ENCODE peak calls at places on chromosomes 3 and 15, in eight cellular contexts. K is A549; B is HCT116; J is CD8-positive, alpha-beta T cell; U is A673; D is neuronal stem cell; R is stomach; Q is neural progenitor cell. P is an unnamed sample. For H3K9me3, the result is how much of the 10 kb centered on the place peaks cover.

GRCh38 chr3:117790256-117790987 is 1080.8 kb downstream of the TUSC7 start:
- DNase-seq in K (no peak), B (no peak), J (no peak), U (no peak), D (peak), R (no peak), Q (peak), P (no peak)

GRCh38 chr3:22939349-22939748 is 263.8 kb upstream of the UBE2E2 start:
- DNase-seq in K (no peak), B (no peak), J (no peak), U (no peak), D (no peak), R (no peak), Q (no peak), P (no peak)

GRCh38 chr3:152915695-152916094 is 80.8 kb downstream of the P2RY1 start:
- DNase-seq in K (no peak), B (no peak), J (no peak), U (no peak), D (no peak), R (no peak), Q (no peak), P (no peak)

GRCh38 chr15:87155771-87156170 is 1076.1 kb downstream of the AGBL1 start:
- DNase-seq in K (no peak), B (no peak), J (no peak), U (no peak), D (no peak), R (no peak), Q (no peak), P (no peak)

GRCh38 chr15:74497584-74497983 is 36.6 kb upstream of the UBL7 start:
- DNase-seq in K (no peak), B (no peak), J (no peak), U (peak), D (no peak), R (no peak), Q (no peak), P (no peak)

GRCh38 chr3:28745436-28745835 is 396.8 kb upstream of the AZI2 start:
- DNase-seq in K (no peak), B (no peak), J (no peak), U (peak), D (no peak), R (no peak), Q (no peak), P (no peak)

GRCh38 chr3:115293321-115293720 is 146.2 kb upstream of the ZBTB20 start:
- DNase-seq in K (no peak), B (no peak), J (no peak), U (no peak), D (no peak), R (no peak), Q (no peak), P (no peak)

GRCh38 chr3:197309528-197310361 is 11.3 kb upstream of the DLG1 start:
- DNase-seq in K (no peak), B (peak), J (no peak), U (peak), D (no peak), R (no peak), Q (no peak), P (no peak)

GRCh38 chr15:39061952-39062464 is 497.4 kb upstream of the RASGRP1 start:
- DNase-seq in K (no peak), B (no peak), J (no peak), U (no peak), D (no peak), R (no peak), Q (no peak), P (no peak)

GRCh38 chr15:41483519-41483918 is 10.2 kb upstream of the ITPKA start:
- DNase-seq in K (no peak), B (no peak), J (no peak), U (no peak), D (no peak), R (no peak), Q (no peak), P (no peak)

GRCh38 chr3:15160662-15161061 is 45.4 kb upstream of the CAPN7 start:
- DNase-seq in K (no peak), B (no peak), J (no peak), U (no peak), D (no peak), R (no peak), Q (no peak), P (no peak)

GRCh38 chr3:190562866-190563525 is 49.1 kb downstream of the IL1RAP start:
- DNase-seq in K (no peak), B (peak), J (no peak), U (no peak), D (no peak), R (no peak), Q (no peak), P (no peak)

GRCh38 chr15:62124953-62125263 is 40.2 kb downstream of the C2CD4B start:
- DNase-seq in K (peak), B (no peak), J (no peak), U (no peak), D (no peak), R (no peak), Q (no peak), P (no peak)

GRCh38 chr3:464255-464654 is 267.7 kb downstream of the CHL1 start:
- DNase-seq in K (no peak), B (no peak), J (no peak), U (no peak), D (no peak), R (no peak), Q (no peak), P (no peak)

GRCh38 chr3:462851-463250 is 266.3 kb downstream of the CHL1 start:
- DNase-seq in K (no peak), B (no peak), J (no peak), U (no peak), D (no peak), R (no peak), Q (no peak), P (no peak)

GRCh38 chr3:459376-459710 is 262.8 kb downstream of the CHL1 start:
- DNase-seq in K (no peak), B (no peak), J (no peak), U (peak), D (no peak), R (no peak), Q (peak), P (no peak)

GRCh38 chr3:468172-468571 is 271.6 kb downstream of the CHL1 start:
- DNase-seq in K (peak), B (no peak), J (no peak), U (peak), D (no peak), R (no peak), Q (peak), P (no peak)

GRCh38 chr3:463793-464192 is 267.2 kb downstream of the CHL1 start:
- DNase-seq in K (no peak), B (no peak), J (no peak), U (no peak), D (no peak), R (no peak), Q (no peak), P (no peak)
- H3K9me3 ChIP-seq in K (under half), B (under half), J (under half), U (under half), D (under half), R (under half), Q (under half), P (under half)

GRCh38 chr3:179493260-179493659 is 42.0 kb upstream of the GNB4 start:
- DNase-seq in K (no peak), B (no peak), J (no peak), U (no peak), D (no peak), R (no peak), Q (no peak), P (no peak)
- H3K9me3 ChIP-seq in K (under half), B (under half), J (under half), U (under half), D (under half), R (under half), Q (under half), P (under half)

DNA sequence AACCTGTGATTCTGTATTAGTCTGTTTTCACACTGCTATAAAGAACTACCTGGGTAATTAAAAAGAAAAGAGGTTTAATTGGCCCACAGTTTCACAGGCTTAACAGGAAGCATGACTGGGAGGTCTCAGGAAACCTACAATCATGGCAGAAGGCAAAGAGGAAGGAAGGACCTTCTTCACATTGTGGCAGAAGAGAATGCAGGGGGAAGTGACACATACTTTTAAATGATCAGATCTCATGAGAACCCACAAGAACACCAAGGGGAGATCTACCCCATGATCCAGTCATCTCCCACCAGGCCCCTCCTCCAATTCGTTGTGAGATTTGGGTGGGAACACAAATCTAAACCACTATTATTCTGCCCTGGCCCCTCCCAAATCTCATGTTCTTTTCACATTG is 6.1 kb downstream of the ZKSCAN7 start:
- DNase-seq in K (no peak), B (no peak), J (no peak), U (no peak), D (no peak), R (no peak), Q (no peak), P (no peak)
- H3K9me3 ChIP-seq in K (under half), B (under half), J (under half), U (under half), D (half or more), R (under half), Q (under half), P (under half)

GRCh38 chr3:33883538-33884203 is 85.2 kb downstream of the PDCD6IP start:
- DNase-seq in K (peak), B (peak), J (no peak), U (peak), D (peak), R (no peak), Q (peak), P (no peak)
- H3K9me3 ChIP-seq in K (under half), B (under half), J (under half), U (under half), D (under half), R (under half), Q (under half), P (under half)

GRCh38 chr3:542030-542429 is 345.5 kb downstream of the CHL1 start:
- DNase-seq in K (no peak), B (no peak), J (no peak), U (no peak), D (no peak), R (no peak), Q (no peak), P (no peak)
- H3K9me3 ChIP-seq in K (under half), B (under half), J (under half), U (under half), D (under half), R (under half), Q (under half), P (under half)

DNA sequence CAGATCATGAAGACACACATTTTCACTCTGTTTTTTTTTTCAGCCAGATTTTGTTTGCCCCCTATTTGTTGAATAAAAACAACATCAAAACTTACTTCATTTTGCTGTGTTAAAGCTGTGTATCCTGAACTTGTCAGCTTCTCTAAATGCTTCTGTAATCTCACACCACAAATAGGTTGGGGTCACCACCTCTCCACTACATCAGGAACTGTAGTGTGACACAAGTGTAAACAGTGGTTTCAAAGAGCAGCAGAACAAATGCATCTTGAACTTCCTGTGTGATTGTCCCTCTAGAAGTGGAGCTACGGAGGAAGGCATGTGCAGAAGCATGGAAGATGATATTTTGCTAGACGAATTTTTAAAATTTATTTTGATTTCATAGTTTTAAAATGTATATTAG is 920.6 kb upstream of the NR2F2 start:
- DNase-seq in K (no peak), B (no peak), J (no peak), U (no peak), D (no peak), R (no peak), Q (no peak), P (no peak)
- H3K9me3 ChIP-seq in K (under half), B (under half), J (under half), U (under half), D (under half), R (under half), Q (under half), P (under half)

GRCh38 chr15:25244731-25245585 is 193.9 kb downstream of the UBE3A start:
- DNase-seq in K (no peak), B (no peak), J (no peak), U (no peak), D (no peak), R (peak), Q (no peak), P (no peak)

GRCh38 chr15:25247418-25248030 is 191.3 kb downstream of the UBE3A start:
- DNase-seq in K (no peak), B (no peak), J (no peak), U (no peak), D (no peak), R (peak), Q (no peak), P (no peak)

GRCh38 chr15:25245801-25246622 is 192.8 kb downstream of the UBE3A start:
- DNase-seq in K (no peak), B (no peak), J (no peak), U (no peak), D (no peak), R (no peak), Q (no peak), P (peak)

GRCh38 chr15:25248583-25249235 is 190.1 kb downstream of the UBE3A start:
- DNase-seq in K (no peak), B (no peak), J (no peak), U (no peak), D (no peak), R (peak), Q (no peak), P (no peak)

DNA sequence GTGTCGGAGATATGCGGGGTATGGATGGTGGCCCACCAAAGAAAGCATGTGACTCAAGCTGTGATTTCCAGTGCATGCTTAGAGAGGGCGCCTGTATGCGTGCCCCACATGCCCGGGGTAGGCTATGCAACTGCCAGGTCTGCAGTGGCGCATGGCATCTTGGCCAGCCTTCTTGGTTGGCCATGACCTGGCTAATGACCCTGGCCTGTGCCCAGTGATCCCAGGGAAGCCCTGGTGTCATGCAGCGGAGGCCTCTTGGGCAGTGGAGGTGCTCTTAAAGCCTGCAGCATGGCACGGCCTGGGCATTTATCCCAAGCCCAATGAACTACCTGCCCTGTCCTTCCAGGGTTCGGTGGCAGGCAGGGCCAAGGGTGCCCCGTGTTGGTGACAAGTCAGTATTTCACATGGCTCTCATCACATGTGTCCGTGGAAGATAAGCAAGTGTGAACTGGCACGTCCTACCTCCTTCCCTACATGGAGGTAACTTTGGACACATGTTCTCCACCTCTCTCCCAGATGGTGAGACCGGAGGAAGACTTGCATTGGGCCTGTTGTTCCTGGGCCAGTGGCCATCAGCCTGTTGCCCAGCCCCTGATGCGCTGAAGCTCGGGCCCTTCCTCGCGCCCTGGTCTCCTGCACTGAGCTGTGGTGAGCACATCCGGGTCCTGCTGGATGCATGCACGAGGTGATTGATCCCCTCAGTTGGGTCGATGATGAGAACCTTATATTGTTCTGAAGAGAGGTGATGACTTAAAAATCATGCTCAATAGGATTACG is 192.0 kb downstream of the UBE3A start:
- DNase-seq in K (no peak), B (no peak), J (no peak), U (no peak), D (no peak), R (peak), Q (no peak), P (no peak)
- H3K9me3 ChIP-seq in K (under half), B (under half), J (under half), U (under half), D (under half), R (half or more), Q (under half), P (under half)

GRCh38 chr15:24734391-24734790 is 58.8 kb downstream of the NPAP1 start:
- DNase-seq in K (no peak), B (no peak), J (no peak), U (no peak), D (no peak), R (no peak), Q (no peak), P (no peak)
- H3K9me3 ChIP-seq in K (under half), B (under half), J (under half), U (under half), D (under half), R (under half), Q (under half), P (under half)

DNA sequence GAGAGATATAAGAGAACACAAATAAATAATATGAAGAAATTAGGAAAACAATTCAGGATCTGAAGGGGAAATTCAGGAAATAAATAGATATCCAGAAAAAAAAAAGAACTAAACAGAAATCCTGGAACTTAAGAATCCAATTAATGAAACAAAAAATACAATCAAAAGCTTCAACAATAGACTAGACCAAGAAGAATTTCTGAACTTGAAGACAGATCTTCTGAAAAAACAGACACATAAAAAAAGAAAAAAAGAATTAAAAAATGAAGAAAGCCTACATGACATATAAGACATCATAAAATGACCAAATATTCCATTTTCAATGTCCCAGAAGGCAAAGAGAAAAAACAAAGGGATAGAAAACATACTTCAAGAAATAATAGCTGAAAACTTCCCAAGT is 68.3 kb upstream of the IMPG2 start:
- DNase-seq in K (no peak), B (no peak), J (no peak), U (no peak), D (no peak), R (no peak), Q (no peak), P (no peak)
- H3K9me3 ChIP-seq in K (under half), B (under half), J (under half), U (under half), D (under half), R (under half), Q (under half), P (under half)